ENCODE peak calls at places on chromosomes 7 and 10, in eight cellular contexts. K is spleen, P is colonic mucosa, Y is left lung, R is body of pancreas, G is hepatocyte, Z is GM23248, L is esophagus squamous epithelium. J is an unnamed sample. For H3K9me3, the result is how much of the 10 kb centered on the place peaks cover.

GRCh38 chr10:88848499-88848898 is 3.1 kb downstream of the ANKRD22 start:
- DNase-seq in K (no peak), L (no peak), Y (no peak), R (no peak), Z (peak), G (no peak), P (no peak), J (no peak)

GRCh38 chr10:27240212-27240890 is at the start of gene ACBD5:
- DNase-seq in Y (peak), G (peak), K (peak), P (peak), Z (peak), L (peak), R (peak), J (peak)

GRCh38 chr10:109831846-109832245 is 91.5 kb downstream of the XPNPEP1 start:
- DNase-seq in Y (no peak), L (no peak), P (no peak), R (no peak), Z (no peak), G (no peak), K (no peak), J (no peak)

GRCh38 chr7:114835861-114836260 is 86.0 kb upstream of the MDFIC start:
- DNase-seq in P (no peak), L (no peak), G (no peak), K (no peak), Y (no peak), R (no peak), Z (no peak), J (no peak)

GRCh38 chr10:47099445-47099844 is 188.2 kb downstream of the PTPN20 start:
- DNase-seq in Z (no peak), R (no peak), P (no peak), G (no peak), K (no peak), Y (no peak), L (no peak), J (no peak)

GRCh38 chr7:3095046-3095445 is 51.4 kb upstream of the CARD11 start:
- DNase-seq in K (peak), G (no peak), R (no peak), Z (no peak), L (no peak), Y (peak), P (no peak), J (no peak)

GRCh38 chr7:5425507-5426225 is 2.0 kb upstream of the TNRC18 start:
- DNase-seq in L (no peak), G (peak), Z (peak), P (peak), R (peak), K (peak), Y (peak), J (peak)

GRCh38 chr10:79415736-79416577 is 29.5 kb downstream of the ZCCHC24 start:
- DNase-seq in K (peak), G (no peak), P (no peak), Z (no peak), R (no peak), Y (peak), L (no peak), J (no peak)

GRCh38 chr10:1543596-1543995 is 193.7 kb downstream of the ADARB2 start:
- DNase-seq in G (no peak), L (no peak), Y (no peak), Z (no peak), P (no peak), R (no peak), K (peak), J (no peak)

GRCh38 chr10:105148921-105149320 is 507.8 kb downstream of the SORCS3 start:
- DNase-seq in K (no peak), G (peak), Z (no peak), L (no peak), R (no peak), P (no peak), Y (no peak), J (no peak)

GRCh38 chr10:112461029-112461887 is 14.2 kb downstream of the VTI1A start:
- DNase-seq in L (no peak), Y (no peak), Z (peak), G (no peak), P (no peak), R (no peak), K (no peak), J (no peak)
- H3K27ac ChIP-seq in L (no peak), Y (no peak), Z (peak), G (no peak), P (no peak), R (no peak), K (no peak), J (no peak)

GRCh38 chr10:38118072-38118807 is 24.1 kb downstream of the ZNF37A start:
- DNase-seq in Z (peak), P (no peak), K (no peak), R (no peak), L (no peak), G (no peak), Y (no peak), J (no peak)
- H3K9me3 ChIP-seq in Z (under half), P (under half), K (half or more), R (under half), L (half or more), G (under half), Y (under half), J (under half)

GRCh38 chr7:39667354-39667923 is 44.1 kb downstream of the RALA start:
- DNase-seq in Y (no peak), Z (peak), P (no peak), R (no peak), L (no peak), K (no peak), G (no peak), J (no peak)
- H3K27ac ChIP-seq in Y (no peak), Z (no peak), P (no peak), R (no peak), L (no peak), K (no peak), G (no peak), J (no peak)

GRCh38 chr10:131495892-131496291 is 184.4 kb upstream of the TCERG1L start:
- DNase-seq in R (no peak), P (no peak), L (no peak), Z (no peak), Y (no peak), G (no peak), K (no peak), J (no peak)

GRCh38 chr10:131494451-131494850 is 182.9 kb upstream of the TCERG1L start:
- DNase-seq in R (no peak), K (no peak), L (no peak), Z (no peak), P (no peak), G (no peak), Y (no peak), J (no peak)

GRCh38 chr10:131496351-131497052 is 185.0 kb upstream of the TCERG1L start:
- DNase-seq in P (no peak), K (no peak), Z (no peak), R (no peak), Y (no peak), L (no peak), G (no peak), J (no peak)

GRCh38 chr10:131492211-131492610 is 180.7 kb upstream of the TCERG1L start:
- DNase-seq in P (no peak), G (no peak), R (no peak), Y (no peak), L (no peak), K (no peak), Z (no peak), J (no peak)

GRCh38 chr10:131495224-131495623 is 183.7 kb upstream of the TCERG1L start:
- DNase-seq in Z (no peak), R (no peak), K (no peak), L (no peak), G (no peak), Y (no peak), P (no peak), J (no peak)
- H3K9me3 ChIP-seq in Z (under half), R (under half), K (under half), L (under half), G (under half), Y (under half), P (under half), J (under half)

GRCh38 chr10:14560794-14561765 is 213.6 kb downstream of the FAM107B start:
- DNase-seq in L (no peak), G (no peak), K (peak), Y (no peak), Z (no peak), P (peak), R (no peak), J (no peak)

GRCh38 chr10:14564268-14564744 is 210.4 kb downstream of the FAM107B start:
- DNase-seq in R (no peak), P (no peak), K (no peak), L (no peak), Y (no peak), Z (no peak), G (no peak), J (no peak)

GRCh38 chr10:14563359-14563758 is 211.3 kb downstream of the FAM107B start:
- DNase-seq in Y (no peak), P (no peak), R (no peak), G (no peak), K (no peak), Z (no peak), L (no peak), J (no peak)

GRCh38 chr10:14562197-14562596 is 212.5 kb downstream of the FAM107B start:
- DNase-seq in L (no peak), R (no peak), Z (no peak), K (no peak), G (no peak), Y (no peak), P (no peak), J (no peak)

DNA sequence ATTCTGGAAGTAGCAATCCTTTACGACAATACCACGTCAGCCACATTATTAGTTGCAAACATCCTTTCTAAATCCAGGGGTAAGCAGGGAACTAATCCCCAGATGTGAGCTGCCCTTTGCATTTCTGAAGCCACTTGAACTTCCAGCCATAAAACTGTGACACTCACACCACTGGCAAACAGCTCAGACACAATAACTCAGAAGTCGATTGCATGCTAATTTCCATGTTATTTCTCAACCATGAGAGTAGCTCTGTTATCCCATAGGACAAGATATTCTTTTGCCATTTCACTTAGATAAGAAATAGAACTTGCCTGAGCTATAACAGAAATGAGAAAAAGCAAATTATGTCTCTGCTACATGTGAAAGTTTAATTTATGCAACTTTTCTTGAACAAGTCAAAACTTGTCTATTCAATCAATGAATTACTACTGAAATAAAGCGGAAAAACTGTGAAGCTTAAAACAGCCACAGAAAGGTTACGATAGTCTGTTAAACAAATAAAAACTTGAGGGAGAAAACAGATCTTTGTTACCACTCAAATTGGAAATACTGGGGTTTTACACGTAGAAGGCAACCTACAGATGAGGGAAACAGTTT is 212.0 kb downstream of the FAM107B start:
- DNase-seq in K (no peak), Z (no peak), P (peak), L (no peak), G (no peak), Y (no peak), R (no peak), J (no peak)
- H3K27ac ChIP-seq in K (peak), Z (no peak), P (no peak), L (peak), G (peak), Y (peak), R (no peak), J (no peak)

GRCh38 chr7:64400401-64400800 is 86.6 kb downstream of the ZNF736 start:
- DNase-seq in P (no peak), L (no peak), R (no peak), Z (no peak), Y (no peak), G (no peak), K (no peak), J (no peak)
- H3K9me3 ChIP-seq in P (under half), L (under half), R (under half), Z (under half), Y (under half), G (under half), K (under half), J (under half)

DNA sequence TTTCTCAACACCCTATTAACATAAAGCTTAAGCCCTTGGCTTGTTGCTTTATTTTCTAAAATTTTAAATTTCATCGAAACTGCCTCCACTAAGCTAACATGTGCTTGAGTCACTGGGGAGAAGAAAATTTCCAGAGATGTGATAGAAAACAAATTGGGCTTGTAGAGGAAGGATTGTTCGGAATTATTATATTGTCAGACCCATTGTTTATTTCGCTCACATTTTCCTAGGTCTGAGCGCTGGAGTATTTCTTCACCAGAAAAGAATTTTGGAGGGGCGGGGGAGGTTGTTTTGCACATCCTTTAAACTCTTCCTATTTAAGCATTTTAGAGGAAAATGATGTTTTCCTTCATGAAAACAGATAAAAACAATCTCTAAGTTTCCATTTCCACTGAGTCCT is 29.1 kb downstream of the CELF2 start:
- DNase-seq in Z (peak), Y (no peak), L (no peak), R (no peak), P (no peak), G (no peak), K (no peak), J (no peak)
- H3K27ac ChIP-seq in Z (peak), Y (no peak), L (peak), R (no peak), P (no peak), G (no peak), K (no peak), J (no peak)

DNA sequence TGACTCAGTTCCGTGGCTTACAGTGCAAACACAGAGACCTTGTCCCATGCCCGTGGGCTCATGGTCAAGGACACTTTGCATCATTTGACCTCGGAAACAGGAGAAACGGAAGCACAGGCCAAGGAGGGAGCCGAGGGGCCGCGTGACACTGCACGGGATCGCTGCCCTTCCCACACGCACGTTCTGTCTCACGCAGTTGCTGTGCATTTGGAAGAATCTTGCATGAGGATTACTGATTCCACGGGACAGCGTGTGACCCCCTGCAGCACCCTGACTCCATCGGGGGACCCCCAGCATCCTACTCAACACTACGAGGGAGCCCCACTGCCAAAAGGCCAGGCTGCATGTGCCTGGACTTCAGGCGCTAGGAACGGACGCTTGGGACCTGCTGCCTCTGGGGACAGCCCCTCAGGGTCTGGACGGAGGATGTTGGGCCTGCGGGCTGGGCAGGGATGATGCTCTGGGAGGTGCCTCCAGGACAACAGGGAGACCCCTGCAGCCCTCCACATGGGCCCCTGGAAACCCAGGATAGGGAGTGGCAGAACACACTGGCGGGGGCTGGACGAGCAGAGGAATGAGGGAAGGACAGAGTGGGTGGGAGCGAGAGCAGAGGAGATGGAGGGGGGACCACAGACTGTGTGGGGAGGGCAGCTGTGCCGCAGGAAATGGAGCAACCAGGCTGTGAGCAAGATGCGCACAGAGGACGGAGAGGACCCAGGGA is 222.2 kb downstream of the DNAJB6 start:
- DNase-seq in K (peak), Z (no peak), G (no peak), Y (peak), L (no peak), P (no peak), R (no peak), J (no peak)
- H3K9me3 ChIP-seq in K (under half), Z (under half), G (under half), Y (under half), L (under half), P (under half), R (under half), J (under half)

J was measured in SJCRH30.